ENCODE peak calls at places on chromosomes 5 and 9, in five cellular contexts. Q is Peyer's patch; S is stimulated activated CD4-positive, alpha-beta T cell treated with anti-CD3 and anti-CD28 coated beads, Interleukin-2, amount 100 ng/mL, for 48 hours; C is HepG2; D is anterior cingulate cortex. E is an unnamed sample.

GRCh38 chr5:33148076-33148501 is 292.7 kb upstream of the TARS1 start:
- DNase-seq in S (no peak), D (no peak), C (peak), Q (no peak), E (no peak)

GRCh38 chr9:318646-319045 is 104.0 kb downstream of the DOCK8 start:
- DNase-seq in S (no peak), D (no peak), Q (no peak), C (no peak), E (no peak)

GRCh38 chr5:157100140-157100679 is 8.6 kb downstream of the HAVCR2 start:
- DNase-seq in D (no peak), Q (no peak), S (no peak), C (no peak), E (no peak)

GRCh38 chr5:175378444-175379028 is 65.4 kb downstream of the DRD1 start:
- DNase-seq in Q (no peak), D (no peak), S (no peak), C (no peak), E (no peak)

GRCh38 chr9:87599901-87600610 is 102.4 kb downstream of the DAPK1 start:
- DNase-seq in C (peak), D (no peak), Q (peak), S (no peak), E (no peak)

GRCh38 chr9:36328798-36329411 is 70.7 kb upstream of the GNE start:
- DNase-seq in C (peak), Q (peak), S (peak), D (no peak), E (no peak)

GRCh38 chr5:180176191-180176590 is 32.8 kb downstream of the RASGEF1C start:
- DNase-seq in C (no peak), D (no peak), Q (no peak), S (no peak), E (no peak)

GRCh38 chr5:98769006-98769255 is 4.5 kb upstream of the RGMB start:
- DNase-seq in S (peak), D (no peak), Q (no peak), C (no peak), E (no peak)

GRCh38 chr5:14451866-14452265 is 129.7 kb upstream of the OTULINL start:
- DNase-seq in C (no peak), S (no peak), Q (no peak), D (no peak), E (no peak)

GRCh38 chr5:147780924-147781530 is 1.5 kb downstream of the JAKMIP2 start:
- DNase-seq in D (no peak), S (no peak), C (no peak), Q (no peak), E (no peak)

GRCh38 chr5:140348104-140348503 is 1.7 kb upstream of the HBEGF start:
- DNase-seq in Q (peak), C (no peak), S (no peak), D (no peak), E (no peak)

E was measured in vagina.